ENCODE peak calls at places on chromosomes 12 and 14, in five cellular contexts. One of them, this sample, is unnamed.

GRCh38 chr14:103624860-103625259 is 4.2 kb upstream of the KLC1 start:
- DNase-seq in activated naive CD4-positive, alpha-beta T cell treated with anti-CD3 and anti-CD28 coated beads, Interleukin-2, amount 50 U/mL, for 16 hours: peak
- DNase-seq in HuH-7: no peak
- DNase-seq in HEK293T: no peak
- DNase-seq in fibroblast of the conjunctiva: no peak
- DNase-seq in this sample: peak

GRCh38 chr12:101697930-101698781 is 716 bp downstream of the CHPT1 start:
- DNase-seq in activated naive CD4-positive, alpha-beta T cell treated with anti-CD3 and anti-CD28 coated beads, Interleukin-2, amount 50 U/mL, for 16 hours: peak
- DNase-seq in fibroblast of the conjunctiva: no peak
- DNase-seq in HuH-7: peak
- DNase-seq in HEK293T: peak
- DNase-seq in this sample: no peak

GRCh38 chr12:71223139-71223538 is 65.3 kb upstream of the TSPAN8 start:
- DNase-seq in HuH-7: no peak
- DNase-seq in fibroblast of the conjunctiva: no peak
- DNase-seq in HEK293T: no peak
- DNase-seq in activated naive CD4-positive, alpha-beta T cell treated with anti-CD3 and anti-CD28 coated beads, Interleukin-2, amount 50 U/mL, for 16 hours: no peak
- DNase-seq in this sample: no peak

GRCh38 chr14:63174760-63175191 is 29.5 kb upstream of the RHOJ start:
- DNase-seq in HuH-7: peak
- DNase-seq in activated naive CD4-positive, alpha-beta T cell treated with anti-CD3 and anti-CD28 coated beads, Interleukin-2, amount 50 U/mL, for 16 hours: no peak
- DNase-seq in HEK293T: peak
- DNase-seq in fibroblast of the conjunctiva: peak
- DNase-seq in this sample: peak

GRCh38 chr12:112001555-112001954 is 11.4 kb downstream of the TMEM116 start:
- DNase-seq in fibroblast of the conjunctiva: no peak
- DNase-seq in HEK293T: no peak
- DNase-seq in activated naive CD4-positive, alpha-beta T cell treated with anti-CD3 and anti-CD28 coated beads, Interleukin-2, amount 50 U/mL, for 16 hours: no peak
- DNase-seq in HuH-7: no peak
- DNase-seq in this sample: peak

GRCh38 chr14:33986804-33987203 is 35.9 kb upstream of the EGLN3 start:
- DNase-seq in activated naive CD4-positive, alpha-beta T cell treated with anti-CD3 and anti-CD28 coated beads, Interleukin-2, amount 50 U/mL, for 16 hours: no peak
- DNase-seq in fibroblast of the conjunctiva: peak
- DNase-seq in HuH-7: no peak
- DNase-seq in HEK293T: no peak
- DNase-seq in this sample: peak

GRCh38 chr12:26787125-26787495 is 45.9 kb downstream of the ITPR2 start:
- DNase-seq in fibroblast of the conjunctiva: peak
- DNase-seq in HEK293T: no peak
- DNase-seq in activated naive CD4-positive, alpha-beta T cell treated with anti-CD3 and anti-CD28 coated beads, Interleukin-2, amount 50 U/mL, for 16 hours: no peak
- DNase-seq in HuH-7: no peak
- DNase-seq in this sample: peak

GRCh38 chr12:27969901-27970390 is 2.6 kb downstream of the PTHLH start:
- DNase-seq in HuH-7: peak
- DNase-seq in HEK293T: peak
- DNase-seq in activated naive CD4-positive, alpha-beta T cell treated with anti-CD3 and anti-CD28 coated beads, Interleukin-2, amount 50 U/mL, for 16 hours: peak
- DNase-seq in fibroblast of the conjunctiva: no peak
- DNase-seq in this sample: peak

GRCh38 chr14:54760866-54761265 is 141.8 kb downstream of the GCH1 start:
- DNase-seq in activated naive CD4-positive, alpha-beta T cell treated with anti-CD3 and anti-CD28 coated beads, Interleukin-2, amount 50 U/mL, for 16 hours: no peak
- DNase-seq in HEK293T: no peak
- DNase-seq in fibroblast of the conjunctiva: no peak
- DNase-seq in HuH-7: no peak
- DNase-seq in this sample: no peak

GRCh38 chr12:65886996-65887395 is 62.7 kb downstream of the HMGA2 start:
- DNase-seq in fibroblast of the conjunctiva: no peak
- DNase-seq in HEK293T: no peak
- DNase-seq in HuH-7: no peak
- DNase-seq in activated naive CD4-positive, alpha-beta T cell treated with anti-CD3 and anti-CD28 coated beads, Interleukin-2, amount 50 U/mL, for 16 hours: no peak
- DNase-seq in this sample: no peak

GRCh38 chr12:94575024-94575423 is 75.3 kb downstream of the TMCC3 start:
- DNase-seq in HEK293T: no peak
- DNase-seq in activated naive CD4-positive, alpha-beta T cell treated with anti-CD3 and anti-CD28 coated beads, Interleukin-2, amount 50 U/mL, for 16 hours: no peak
- DNase-seq in fibroblast of the conjunctiva: no peak
- DNase-seq in HuH-7: no peak
- DNase-seq in this sample: no peak

GRCh38 chr12:53258541-53259539 is 9.3 kb upstream of the ESPL1 start:
- DNase-seq in HuH-7: no peak
- DNase-seq in HEK293T: no peak
- DNase-seq in activated naive CD4-positive, alpha-beta T cell treated with anti-CD3 and anti-CD28 coated beads, Interleukin-2, amount 50 U/mL, for 16 hours: no peak
- DNase-seq in fibroblast of the conjunctiva: no peak
- DNase-seq in this sample: no peak

GRCh38 chr14:59018978-59019377 is 169.5 kb upstream of the DAAM1 start:
- DNase-seq in HuH-7: peak
- DNase-seq in fibroblast of the conjunctiva: no peak
- DNase-seq in activated naive CD4-positive, alpha-beta T cell treated with anti-CD3 and anti-CD28 coated beads, Interleukin-2, amount 50 U/mL, for 16 hours: no peak
- DNase-seq in HEK293T: peak
- DNase-seq in this sample: no peak

GRCh38 chr12:69423037-69423905 is 46.9 kb upstream of the FRS2 start:
- DNase-seq in HEK293T: no peak
- DNase-seq in activated naive CD4-positive, alpha-beta T cell treated with anti-CD3 and anti-CD28 coated beads, Interleukin-2, amount 50 U/mL, for 16 hours: no peak
- DNase-seq in HuH-7: no peak
- DNase-seq in fibroblast of the conjunctiva: no peak
- DNase-seq in this sample: no peak

GRCh38 chr12:124938606-124939427 is 24.4 kb upstream of the UBC start:
- DNase-seq in activated naive CD4-positive, alpha-beta T cell treated with anti-CD3 and anti-CD28 coated beads, Interleukin-2, amount 50 U/mL, for 16 hours: peak
- DNase-seq in HEK293T: peak
- DNase-seq in HuH-7: no peak
- DNase-seq in fibroblast of the conjunctiva: peak
- DNase-seq in this sample: peak

GRCh38 chr12:78210894-78211302 is 380.2 kb downstream of the NAV3 start:
- DNase-seq in activated naive CD4-positive, alpha-beta T cell treated with anti-CD3 and anti-CD28 coated beads, Interleukin-2, amount 50 U/mL, for 16 hours: no peak
- DNase-seq in HuH-7: no peak
- DNase-seq in fibroblast of the conjunctiva: peak
- DNase-seq in HEK293T: no peak
- DNase-seq in this sample: peak

GRCh38 chr12:124653169-124653931 is 85.9 kb upstream of the NCOR2 start:
- DNase-seq in HEK293T: no peak
- DNase-seq in fibroblast of the conjunctiva: no peak
- DNase-seq in HuH-7: no peak
- DNase-seq in activated naive CD4-positive, alpha-beta T cell treated with anti-CD3 and anti-CD28 coated beads, Interleukin-2, amount 50 U/mL, for 16 hours: no peak
- DNase-seq in this sample: no peak

GRCh38 chr14:94897092-94897491 is 127.2 kb upstream of the GSC start:
- DNase-seq in fibroblast of the conjunctiva: peak
- DNase-seq in HuH-7: no peak
- DNase-seq in HEK293T: no peak
- DNase-seq in activated naive CD4-positive, alpha-beta T cell treated with anti-CD3 and anti-CD28 coated beads, Interleukin-2, amount 50 U/mL, for 16 hours: no peak
- DNase-seq in this sample: no peak

GRCh38 chr14:51789631-51790030 is 70.8 kb upstream of the GNG2 start:
- DNase-seq in fibroblast of the conjunctiva: no peak
- DNase-seq in HEK293T: no peak
- DNase-seq in HuH-7: no peak
- DNase-seq in activated naive CD4-positive, alpha-beta T cell treated with anti-CD3 and anti-CD28 coated beads, Interleukin-2, amount 50 U/mL, for 16 hours: no peak
- DNase-seq in this sample: no peak

GRCh38 chr14:92794547-92794941 is 439 bp downstream of the GOLGA5 start:
- DNase-seq in HuH-7: no peak
- DNase-seq in HEK293T: peak
- DNase-seq in activated naive CD4-positive, alpha-beta T cell treated with anti-CD3 and anti-CD28 coated beads, Interleukin-2, amount 50 U/mL, for 16 hours: no peak
- DNase-seq in fibroblast of the conjunctiva: no peak
- DNase-seq in this sample: no peak

GRCh38 chr14:51869426-51870113 is 9.2 kb downstream of the GNG2 start:
- DNase-seq in HuH-7: no peak
- DNase-seq in activated naive CD4-positive, alpha-beta T cell treated with anti-CD3 and anti-CD28 coated beads, Interleukin-2, amount 50 U/mL, for 16 hours: peak
- DNase-seq in HEK293T: no peak
- DNase-seq in fibroblast of the conjunctiva: no peak
- DNase-seq in this sample: no peak

GRCh38 chr12:24991209-24992049 is 42.5 kb upstream of the BCAT1 start:
- DNase-seq in activated naive CD4-positive, alpha-beta T cell treated with anti-CD3 and anti-CD28 coated beads, Interleukin-2, amount 50 U/mL, for 16 hours: no peak
- DNase-seq in HEK293T: peak
- DNase-seq in fibroblast of the conjunctiva: peak
- DNase-seq in HuH-7: peak
- DNase-seq in this sample: peak

GRCh38 chr14:53233399-53233798 is 80.3 kb upstream of the DDHD1 start:
- DNase-seq in fibroblast of the conjunctiva: no peak
- DNase-seq in HuH-7: no peak
- DNase-seq in activated naive CD4-positive, alpha-beta T cell treated with anti-CD3 and anti-CD28 coated beads, Interleukin-2, amount 50 U/mL, for 16 hours: no peak
- DNase-seq in HEK293T: no peak
- DNase-seq in this sample: no peak

GRCh38 chr12:126772171-126772864 is 1494.7 kb upstream of the TMEM132C start:
- DNase-seq in activated naive CD4-positive, alpha-beta T cell treated with anti-CD3 and anti-CD28 coated beads, Interleukin-2, amount 50 U/mL, for 16 hours: no peak
- DNase-seq in fibroblast of the conjunctiva: peak
- DNase-seq in HEK293T: no peak
- DNase-seq in HuH-7: no peak
- DNase-seq in this sample: no peak